ENCODE peak calls at places on chromosomes 16 and 17, in nine cellular contexts. G, C, L, X, B, H, A, T and M are unnamed samples.

GRCh38 chr16:58211245-58211644 is 13.3 kb upstream of the CSNK2A2 start:
- DNase-seq in G (no peak), C (no peak), L (no peak), X (no peak), B (no peak), H (no peak), A (peak; percentile 30), T (no peak), M (no peak)

GRCh38 chr17:28895794-28896447 is 1.6 kb downstream of the FLOT2 start:
- DNase-seq in G (no peak), C (no peak), L (no peak), X (no peak), B (no peak), H (no peak), A (no peak), T (no peak), M (no peak)

GRCh38 chr17:44826123-44826790 is 3.8 kb downstream of the GJC1 start:
- DNase-seq in G (no peak), C (no peak), L (no peak), X (no peak), B (no peak), H (no peak), A (peak; percentile 52), T (no peak), M (no peak)

GRCh38 chr16:2785101-2785991 is 2.0 kb downstream of the PRSS33 start:
- DNase-seq in G (no peak), C (no peak), L (no peak), X (no peak), B (peak; percentile 60), H (peak; percentile 33), A (no peak), T (no peak), M (no peak)

GRCh38 chr16:57045694-57046381 is 46.5 kb upstream of the CPNE2 start:
- DNase-seq in G (peak; percentile 56), C (peak; percentile 32), L (no peak), X (peak; percentile 68), B (peak; percentile 60), H (peak; percentile 57), A (peak; percentile 23), T (peak; percentile 72), M (no peak)

GRCh38 chr16:72876221-72876620 is 171.7 kb downstream of the ZFHX3 start:
- DNase-seq in G (no peak), C (peak; percentile 32), L (peak; percentile 61), X (no peak), B (peak; percentile 40), H (peak; percentile 44), A (no peak), T (peak; percentile 34), M (peak; percentile 14)

GRCh38 chr16:11551842-11552241 is 34.9 kb downstream of the LITAF start:
- DNase-seq in G (no peak), C (no peak), L (no peak), X (no peak), B (no peak), H (no peak), A (no peak), T (no peak), M (no peak)

GRCh38 chr17:40122944-40123810 is 1.4 kb downstream of the MSL1 start:
- DNase-seq in G (peak; percentile 72), C (no peak), L (no peak), X (peak; percentile 50), B (peak; percentile 68), H (peak; percentile 57), A (peak; percentile 33), T (no peak), M (no peak)

GRCh38 chr16:79393121-79393520 is 207.4 kb downstream of the MAF start:
- DNase-seq in G (no peak), C (no peak), L (no peak), X (no peak), B (no peak), H (no peak), A (no peak), T (no peak), M (no peak)

GRCh38 chr16:23371368-23371767 is 69.3 kb downstream of the SCNN1B start:
- DNase-seq in G (no peak), C (no peak), L (no peak), X (no peak), B (no peak), H (no peak), A (no peak), T (no peak), M (no peak)
- TF ChIP-seq CTCF in G (no peak), C (no peak), L (no peak), X (no peak), B (no peak), H (no peak), A (no peak), T (no peak), M (peak; percentile 8)

DNA sequence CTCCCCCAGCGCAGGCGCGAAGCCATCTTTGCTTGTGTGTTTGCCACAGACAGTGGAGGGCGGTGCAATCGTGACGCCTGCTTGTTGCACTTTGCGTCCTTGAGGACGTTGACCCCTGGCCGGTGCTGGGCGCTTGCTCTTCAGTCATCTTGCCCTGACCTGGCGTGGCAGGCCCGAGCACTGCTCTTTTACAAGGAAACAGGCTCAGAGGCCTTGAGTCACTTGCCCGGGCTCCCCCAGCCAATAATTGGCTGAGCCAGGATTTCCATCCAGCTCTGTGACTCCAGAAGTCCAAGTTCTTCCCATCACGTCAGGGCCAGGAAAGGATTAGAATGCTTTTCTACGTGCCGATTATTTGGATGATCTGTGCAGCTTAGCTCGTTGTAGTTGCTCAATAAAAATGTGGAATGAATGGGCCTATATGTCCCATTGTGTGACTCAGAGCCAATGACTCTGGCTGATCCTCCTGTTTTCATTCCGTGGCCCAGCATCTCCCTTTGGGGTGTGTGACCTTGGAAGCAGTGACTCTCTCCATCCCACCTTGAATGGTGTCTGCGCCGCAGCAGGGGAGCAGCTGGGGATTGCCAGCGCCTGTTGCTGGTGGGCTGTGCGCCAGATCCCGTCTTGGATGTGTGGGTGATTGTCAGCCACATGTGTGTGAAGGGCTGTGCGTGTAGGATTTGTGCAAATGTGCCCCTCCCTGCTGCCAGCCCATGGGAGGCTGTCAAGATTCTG is 214.1 kb downstream of the SEC14L1 start:
- DNase-seq in G (peak; percentile 66), C (peak; percentile 51), L (peak; percentile 96), X (no peak), B (peak; percentile 74), H (peak; percentile 72), A (peak; percentile 38), T (peak; percentile 59), M (no peak)
- TF ChIP-seq CTCF in G (no peak), C (no peak), L (no peak), X (no peak), B (no peak), H (no peak), A (no peak), T (no peak), M (no peak)

DNA sequence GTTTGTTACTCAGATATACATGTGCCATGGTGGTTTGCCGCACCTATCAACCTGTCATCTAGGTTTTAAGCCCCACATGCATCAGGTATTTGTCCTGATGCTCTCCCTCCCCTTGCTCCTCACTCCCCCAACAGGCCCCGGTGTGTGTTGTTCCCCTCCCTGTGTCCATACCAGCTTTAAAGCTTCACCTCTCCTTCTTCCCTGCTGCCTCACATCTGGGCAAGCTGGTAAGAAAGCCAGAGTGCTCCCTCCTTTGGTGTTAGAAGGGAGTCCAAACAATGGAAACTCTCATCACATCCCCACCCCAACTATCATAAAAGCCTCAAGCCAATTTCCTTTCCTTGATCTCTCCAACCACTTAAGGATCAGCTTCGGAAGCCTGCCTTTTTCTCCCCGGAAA is 1115.6 kb upstream of the GOT2 start:
- DNase-seq in G (no peak), C (no peak), L (no peak), X (no peak), B (no peak), H (no peak), A (no peak), T (no peak), M (no peak)
- TF ChIP-seq CTCF in G (no peak), C (no peak), L (no peak), X (no peak), B (no peak), H (no peak), A (no peak), T (no peak), M (no peak)

DNA sequence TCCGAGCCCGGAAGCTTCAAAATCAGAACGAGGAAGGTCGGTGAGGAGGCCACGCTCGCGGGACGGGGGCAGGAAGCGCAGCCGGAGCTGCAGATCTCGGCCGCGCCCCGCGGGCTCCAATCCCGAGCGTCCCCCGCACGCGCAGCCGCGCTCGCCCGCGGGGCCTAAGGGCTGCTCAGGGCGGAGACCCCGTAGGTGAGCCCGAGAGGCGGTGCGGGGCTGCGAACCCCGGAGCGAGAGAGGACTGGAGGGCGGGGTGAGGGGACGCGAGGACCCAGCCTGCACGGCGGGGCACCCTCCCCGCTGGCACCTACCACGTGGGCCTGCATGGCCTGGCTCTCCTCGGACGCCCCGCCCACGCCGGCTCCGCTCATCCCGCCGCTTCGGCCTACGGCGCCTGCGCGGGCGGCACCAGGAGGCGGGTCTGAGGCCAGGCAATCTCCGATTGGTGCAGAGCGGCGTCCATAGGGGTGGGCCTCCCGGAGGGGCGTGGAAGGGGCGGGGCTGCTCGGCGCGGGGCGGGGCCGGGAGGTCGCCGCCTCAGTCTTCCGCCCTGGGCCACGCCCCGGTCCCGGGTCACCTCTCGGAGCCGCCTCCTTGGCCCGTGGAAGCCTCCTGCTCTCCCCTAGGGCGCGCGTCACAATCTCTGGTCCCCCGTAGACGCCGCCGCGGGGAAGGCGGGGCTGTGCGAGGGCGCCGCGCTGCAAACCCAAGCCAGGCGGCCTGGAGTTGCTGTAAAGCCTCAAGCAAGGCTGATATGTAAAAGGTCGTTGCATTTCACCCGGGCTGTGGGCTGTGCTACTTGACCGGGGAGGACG is 27.8 kb upstream of the METRNL start:
- DNase-seq in G (peak; percentile 96), C (peak; percentile 97), L (peak; percentile 57), X (peak; percentile 97), B (peak; percentile 99), H (peak; percentile 98), A (peak; percentile 98), T (peak; percentile 93), M (peak; percentile 70)
- TF ChIP-seq CTCF in G (no peak), C (peak; percentile 8), L (no peak), X (no peak), B (no peak), H (no peak), A (no peak), T (no peak), M (no peak)

GRCh38 chr16:77437859-77438258 is 3.0 kb upstream of the ADAMTS18 start:
- DNase-seq in G (no peak), C (no peak), L (no peak), X (no peak), B (no peak), H (no peak), A (no peak), T (no peak), M (no peak)
- TF ChIP-seq CTCF in G (peak; percentile 23), C (no peak), L (no peak), X (no peak), B (no peak), H (no peak), A (no peak), T (no peak), M (peak; percentile 49)